ENCODE peak calls at places on chromosomes 2 and 18, in nine cellular contexts. S is RWPE1; Q is Caki2; C is NAMALWA; H is activated T-cell treated with anti-CD3 and anti-CD28 coated beads, Interleukin-2, amount 50 U/mL, for 48 hours; D is Ammon's horn; Z is erythroblast; G is cardiac fibroblast; U is stimulated activated CD8-positive, alpha-beta memory T cell treated with anti-CD3 and anti-CD28 coated beads, Interleukin-15, amount 100 ng/mL, for 24 hours. V is an unnamed sample.

GRCh38 chr18:21100141-21100540 is 11.5 kb downstream of the ROCK1 start:
- DNase-seq in C (peak; percentile 25), Z (no peak), U (no peak), Q (no peak), D (no peak), H (no peak), G (peak; percentile 55), S (no peak), V (no peak)

GRCh38 chr18:52748343-52748742 is 408.3 kb downstream of the DCC start:
- DNase-seq in H (no peak), S (no peak), G (no peak), U (no peak), D (no peak), Q (no peak), C (no peak), Z (no peak), V (no peak)

GRCh38 chr2:205002390-205002789 is 457.1 kb downstream of the PARD3B start:
- DNase-seq in U (no peak), C (no peak), H (no peak), Z (no peak), S (no peak), Q (no peak), G (no peak), D (no peak), V (no peak)

GRCh38 chr2:203802277-203803045 is 65.1 kb upstream of the CTLA4 start:
- DNase-seq in C (no peak), Z (no peak), H (peak; percentile 76), S (no peak), U (no peak), G (peak; percentile 75), Q (no peak), D (no peak), V (no peak)

GRCh38 chr2:216776076-216776726 is 80.9 kb upstream of the IGFBP5 start:
- DNase-seq in D (no peak), H (no peak), C (no peak), U (no peak), Q (no peak), Z (no peak), G (no peak), S (no peak), V (no peak)

GRCh38 chr2:74457549-74458131 is 598 bp upstream of the WBP1 start:
- DNase-seq in C (peak; percentile 84), S (peak; percentile 48), Z (peak; percentile 83), H (peak; percentile 90), D (peak; percentile 68), U (peak; percentile 65), G (no peak), Q (no peak), V (no peak)

GRCh38 chr2:74824675-74825074 is 9.3 kb upstream of the HK2 start:
- DNase-seq in Z (no peak), G (no peak), D (no peak), S (no peak), U (no peak), Q (no peak), H (no peak), C (no peak), V (no peak)

GRCh38 chr18:3394648-3395047 is 55.3 kb upstream of the TGIF1 start:
- DNase-seq in Q (no peak), Z (no peak), G (no peak), H (no peak), U (no peak), D (no peak), S (no peak), C (no peak), V (no peak)

GRCh38 chr2:222320441-222321395 is 21.9 kb upstream of the PAX3 start:
- DNase-seq in C (no peak), S (no peak), Q (no peak), U (no peak), Z (no peak), G (no peak), D (peak; percentile 40), H (peak; percentile 16), V (no peak)

GRCh38 chr18:41320090-41320489 is 634.9 kb upstream of the PIK3C3 start:
- DNase-seq in D (no peak), S (no peak), U (no peak), G (no peak), C (no peak), Q (no peak), Z (no peak), H (no peak), V (no peak)

GRCh38 chr2:105794926-105795574 is 50.3 kb downstream of the NCK2 start:
- DNase-seq in S (no peak), G (no peak), C (no peak), Q (no peak), D (no peak), Z (no peak), H (no peak), U (no peak), V (no peak)

GRCh38 chr2:238649936-238650518 is 197.9 kb upstream of the TWIST2 start:
- DNase-seq in H (peak; percentile 7), Z (no peak), U (no peak), Q (no peak), C (no peak), D (no peak), G (no peak), S (no peak), V (no peak)

GRCh38 chr2:25103287-25103871 is 61.5 kb downstream of the EFR3B start:
- DNase-seq in D (no peak), C (no peak), S (peak; percentile 78), Q (peak; percentile 29), H (no peak), U (no peak), G (peak; percentile 75), Z (no peak), V (peak; percentile 90)

GRCh38 chr2:30450025-30450424 is 3.0 kb downstream of the LCLAT1 start:
- DNase-seq in H (no peak), U (no peak), G (no peak), Z (no peak), Q (peak; percentile 25), D (no peak), C (no peak), S (no peak), V (no peak)

GRCh38 chr2:286774-287392 is 1.0 kb downstream of the ALKAL2 start:
- DNase-seq in H (no peak), Z (no peak), G (no peak), U (no peak), D (no peak), S (no peak), Q (no peak), C (no peak), V (no peak)

GRCh38 chr2:241937297-241937696 is 67.8 kb downstream of the RTP5 start:
- DNase-seq in G (no peak), H (no peak), Z (no peak), D (no peak), Q (no peak), S (no peak), U (no peak), C (no peak), V (no peak)

GRCh38 chr2:151979694-151980093 is 119.2 kb downstream of the CACNB4 start:
- DNase-seq in S (no peak), C (no peak), U (no peak), H (no peak), Q (no peak), G (no peak), Z (no peak), D (no peak), V (no peak)

GRCh38 chr2:218871345-218872302 is 9.0 kb upstream of the WNT10A start:
- DNase-seq in C (no peak), D (no peak), G (no peak), Z (no peak), H (peak; percentile 36), U (no peak), S (no peak), Q (no peak), V (no peak)

GRCh38 chr2:85908506-85908905 is 19.7 kb upstream of the ST3GAL5 start:
- DNase-seq in Z (no peak), G (no peak), D (no peak), H (no peak), U (no peak), C (no peak), S (no peak), Q (no peak), V (no peak)

GRCh38 chr2:232549655-232550350 is 554 bp downstream of the TIGD1 start:
- DNase-seq in D (no peak), G (peak; percentile 14), U (no peak), Q (no peak), S (no peak), H (no peak), C (peak; percentile 73), Z (no peak), V (peak; percentile 7)

GRCh38 chr2:99554238-99554637 is 64.4 kb upstream of the REV1 start:
- DNase-seq in S (no peak), C (no peak), G (peak; percentile 2), Z (no peak), Q (no peak), U (no peak), H (no peak), D (no peak), V (no peak)

GRCh38 chr18:23311346-23312103 is 141.6 kb upstream of the RIOK3 start:
- DNase-seq in C (no peak), U (no peak), Z (no peak), H (no peak), G (peak; percentile 97), S (peak; percentile 49), D (no peak), Q (no peak), V (peak; percentile 90)

GRCh38 chr2:36277146-36277808 is 78.3 kb upstream of the CRIM1 start:
- DNase-seq in G (peak; percentile 26), Q (peak; percentile 23), U (no peak), H (peak; percentile 43), D (no peak), C (no peak), Z (no peak), S (peak; percentile 51), V (peak; percentile 89)

GRCh38 chr2:200308421-200309295 is 2.2 kb downstream of the SPATS2L start:
- DNase-seq in U (no peak), Z (no peak), D (peak; percentile 55), Q (peak; percentile 43), G (no peak), H (no peak), S (no peak), C (peak; percentile 34), V (peak; percentile 58)

GRCh38 chr2:11688222-11689069 is 18.5 kb upstream of the NTSR2 start:
- DNase-seq in D (peak; percentile 75), G (peak; percentile 86), H (peak; percentile 92), Z (peak; percentile 81), S (peak; percentile 79), Q (peak; percentile 78), C (peak; percentile 94), U (peak; percentile 59), V (peak; percentile 71)

GRCh38 chr2:66080136-66080535 is 354.8 kb upstream of the MEIS1 start:
- DNase-seq in C (no peak), D (no peak), Q (no peak), Z (no peak), G (no peak), S (no peak), U (no peak), H (no peak), V (no peak)

GRCh38 chr2:30771200-30771599 is 36.0 kb downstream of the CAPN13 start:
- DNase-seq in U (no peak), Z (no peak), Q (no peak), G (no peak), S (no peak), D (no peak), H (peak; percentile 1), C (no peak), V (no peak)

GRCh38 chr2:190303642-190304041 is 16.0 kb downstream of the HIBCH start:
- DNase-seq in Q (no peak), S (no peak), U (no peak), Z (no peak), H (no peak), G (peak; percentile 22), D (no peak), C (no peak), V (no peak)

GRCh38 chr2:181457741-181458425 is 697 bp downstream of the ITGA4 start:
- DNase-seq in Q (no peak), D (peak; percentile 5), G (peak; percentile 50), C (peak; percentile 65), S (no peak), H (peak; percentile 78), Z (peak; percentile 94), U (peak; percentile 35), V (peak; percentile 70)

GRCh38 chr2:9982248-9982647 is 30.8 kb downstream of the GRHL1 start:
- DNase-seq in H (no peak), D (no peak), U (no peak), S (no peak), Q (no peak), G (peak; percentile 86), Z (no peak), C (no peak), V (peak; percentile 94)

GRCh38 chr2:200253631-200254030 is 52.9 kb upstream of the SPATS2L start:
- DNase-seq in G (peak; percentile 34), C (no peak), Q (no peak), S (no peak), U (no peak), H (no peak), D (no peak), Z (no peak), V (no peak)